ENCODE peak calls at places on chromosomes 12 and 14, in eight cellular contexts. V, L, I, E, T, U, Z and C are unnamed samples.

GRCh38 chr12:26845984-26846383 is 13.0 kb upstream of the ITPR2 start:
- DNase-seq in T (peak; percentile 57), I (peak; percentile 21), L (no peak), U (no peak), Z (no peak), E (no peak), V (no peak), C (no peak)

GRCh38 chr12:112163471-112164325 is 38.3 kb downstream of the TRAFD1 start:
- DNase-seq in Z (no peak), T (no peak), E (peak; percentile 57), I (no peak), L (no peak), U (no peak), V (no peak), C (no peak)

GRCh38 chr12:69657376-69658137 is 41.5 kb downstream of the BEST3 start:
- DNase-seq in U (no peak), V (no peak), T (peak; percentile 49), I (no peak), Z (no peak), E (no peak), L (no peak), C (no peak)

GRCh38 chr12:132196038-132196872 is 52.0 kb downstream of the NOC4L start:
- DNase-seq in I (no peak), L (no peak), V (no peak), U (no peak), T (no peak), Z (no peak), E (no peak), C (no peak)

GRCh38 chr14:84655014-84655413 is 874.9 kb upstream of the FLRT2 start:
- DNase-seq in L (no peak), U (no peak), V (no peak), T (no peak), E (no peak), I (no peak), Z (no peak), C (no peak)

GRCh38 chr12:2057793-2058408 is 5.1 kb downstream of the CACNA1C start:
- DNase-seq in U (no peak), I (no peak), Z (no peak), T (no peak), L (no peak), E (peak; percentile 77), V (no peak), C (no peak)

GRCh38 chr14:54667764-54668163 is 100.8 kb downstream of the SAMD4A start:
- DNase-seq in I (no peak), E (no peak), U (no peak), T (no peak), Z (no peak), L (no peak), V (no peak), C (no peak)

GRCh38 chr12:70733385-70733784 is 96.2 kb upstream of the PTPRB start:
- DNase-seq in U (no peak), L (peak; percentile 56), T (peak; percentile 63), E (no peak), V (no peak), Z (no peak), I (peak; percentile 32), C (no peak)

GRCh38 chr12:110249105-110249504 is 31.9 kb upstream of the ATP2A2 start:
- DNase-seq in E (no peak), T (no peak), Z (no peak), I (no peak), V (no peak), U (no peak), L (no peak), C (no peak)

GRCh38 chr14:103108749-103109207 is 14.3 kb downstream of the EXOC3L4 start:
- DNase-seq in Z (no peak), U (no peak), E (no peak), T (no peak), I (no peak), V (no peak), L (no peak), C (no peak)

GRCh38 chr12:180445-180844 is 33.5 kb downstream of the SLC6A12 start:
- DNase-seq in Z (peak; percentile 34), E (no peak), V (no peak), L (no peak), I (peak; percentile 59), U (no peak), T (no peak), C (peak; percentile 69)

DNA sequence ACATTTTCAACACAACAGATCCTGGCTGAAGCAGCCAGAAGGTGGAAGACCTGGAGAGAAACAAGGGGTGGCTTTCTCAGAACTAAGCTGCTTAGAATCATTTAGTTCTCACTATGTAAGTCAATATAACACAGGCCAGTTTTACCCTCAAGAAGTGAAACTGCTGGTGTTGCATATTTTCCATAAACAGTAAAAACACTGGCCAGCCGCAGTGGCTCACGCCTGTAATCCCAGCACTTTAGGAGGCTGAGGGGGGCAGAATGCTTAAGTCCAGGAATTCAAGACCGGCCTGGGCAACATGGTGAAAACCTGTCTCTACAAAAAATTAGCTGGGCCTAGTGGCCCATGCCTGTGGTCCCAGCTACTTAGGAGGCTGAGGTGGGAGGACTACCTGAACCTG is 11.6 kb downstream of the STX2 start:
- DNase-seq in V (no peak), T (no peak), I (no peak), Z (no peak), U (no peak), E (no peak), L (no peak), C (no peak)
- H3K27ac ChIP-seq in V (no peak overlapping the region), T (no peak overlapping the region), I (peak overlapping the region; percentile 58), Z (peak overlapping the region; percentile 70), U (no peak overlapping the region), E (peak overlapping the region; percentile 66), L (no peak overlapping the region), C (peak overlapping the region; percentile 48)

DNA sequence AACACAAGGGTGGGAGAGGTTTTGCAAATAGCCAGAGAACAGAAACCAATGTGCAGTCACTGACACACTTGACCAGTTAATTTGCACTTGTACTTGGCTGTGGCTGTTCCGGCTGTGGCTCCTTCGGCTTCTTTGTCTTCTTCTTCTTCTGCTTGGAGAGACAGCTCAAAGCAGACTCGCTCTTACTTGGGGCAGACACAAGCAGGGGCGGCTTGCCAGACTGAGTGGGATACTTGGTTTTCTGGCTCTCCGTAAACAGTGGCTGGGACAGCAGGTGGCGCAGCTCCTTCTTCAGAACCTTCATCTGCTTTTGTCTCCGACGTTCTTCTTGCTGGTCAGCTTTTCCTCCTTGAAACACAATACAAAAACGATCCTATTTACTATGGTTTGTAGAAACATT is 25.0 kb downstream of the OTUB2 start:
- DNase-seq in U (no peak), T (no peak), E (peak; percentile 81), Z (peak; percentile 45), L (no peak), V (no peak), I (peak; percentile 54), C (no peak)
- H3K4me1 ChIP-seq in U (peaks cover under 1% of the 10 kb centered on the region), T (peaks cover 11% of the 10 kb centered on the region), E (peaks cover 14% of the 10 kb centered on the region), Z (peaks cover 13% of the 10 kb centered on the region), L (no peaks in the 10 kb centered on the region), V (no peaks in the 10 kb centered on the region), I (peaks cover 43% of the 10 kb centered on the region), C (no peaks in the 10 kb centered on the region)

GRCh38 chr12:52013626-52014310 is 7.0 kb downstream of the TAMALIN start:
- DNase-seq in E (no peak), U (peak; percentile 24), Z (no peak), T (no peak), V (no peak), L (no peak), I (no peak), C (no peak)
- H3K4me3 ChIP-seq in E (no peak overlapping the region), U (no peak overlapping the region), Z (no peak overlapping the region), T (no peak overlapping the region), V (no peak overlapping the region), L (no peak overlapping the region), I (no peak overlapping the region), C (no peak overlapping the region)

GRCh38 chr12:124326899-124327298 is 32.0 kb downstream of the RFLNA start:
- DNase-seq in E (no peak), V (no peak), T (no peak), Z (no peak), L (no peak), U (no peak), I (no peak), C (no peak)
- H3K27ac ChIP-seq in E (peak overlapping the region; percentile 63), V (no peak overlapping the region), T (no peak overlapping the region), Z (peak overlapping the region; percentile 76), L (no peak overlapping the region), U (no peak overlapping the region), I (no peak overlapping the region), C (no peak overlapping the region)

GRCh38 chr12:124008629-124009028 is 35.6 kb downstream of the ZNF664 start:
- DNase-seq in U (no peak), T (no peak), L (no peak), Z (no peak), V (no peak), I (no peak), E (no peak), C (no peak)
- H3K4me1 ChIP-seq in U (peaks cover 25% of the 10 kb centered on the region), T (peaks cover 7% of the 10 kb centered on the region), L (peaks cover 17% of the 10 kb centered on the region), Z (peaks cover 39% of the 10 kb centered on the region), V (peaks cover 13% of the 10 kb centered on the region), I (peaks cover 8% of the 10 kb centered on the region), E (no peaks in the 10 kb centered on the region), C (peaks cover 39% of the 10 kb centered on the region)

GRCh38 chr12:124993568-124994434 is at the start of gene BRI3BP:
- DNase-seq in E (no peak), L (peak; percentile 23), U (peak; percentile 78), V (peak; percentile 67), Z (peak; percentile 75), I (peak; percentile 32), T (peak; percentile 27), C (peak; percentile 80)

GRCh38 chr12:124998705-124999104 is 5.3 kb downstream of the BRI3BP start:
- DNase-seq in V (no peak), T (no peak), I (no peak), Z (no peak), L (no peak), E (no peak), U (no peak), C (no peak)

GRCh38 chr12:124994435-124994975 is 1.1 kb downstream of the BRI3BP start:
- DNase-seq in Z (peak; percentile 51), U (no peak), E (no peak), L (no peak), I (no peak), V (no peak), T (no peak), C (no peak)

GRCh38 chr12:124992874-124993567 is 424 bp upstream of the BRI3BP start:
- DNase-seq in E (no peak), V (peak; percentile 73), T (peak; percentile 91), L (peak; percentile 69), Z (peak; percentile 80), I (no peak), U (peak; percentile 81), C (peak; percentile 65)

GRCh38 chr12:124995200-124995961 is 1.9 kb downstream of the BRI3BP start:
- DNase-seq in L (no peak), I (no peak), U (no peak), T (no peak), Z (no peak), V (no peak), E (no peak), C (no peak)
- H3K4me3 ChIP-seq in L (no peak overlapping the region), I (peak overlapping the region; percentile 63), U (no peak overlapping the region), T (peak overlapping the region; percentile 91), Z (peak overlapping the region; percentile 98), V (peak overlapping the region; percentile 67), E (no peak overlapping the region), C (peak overlapping the region; percentile 65)

GRCh38 chr12:31517994-31518393 is 72.9 kb downstream of the DENND5B start:
- DNase-seq in Z (no peak), V (no peak), E (no peak), T (no peak), I (no peak), L (no peak), U (no peak), C (no peak)
- H3K27ac ChIP-seq in Z (no peak overlapping the region), V (no peak overlapping the region), E (no peak overlapping the region), T (no peak overlapping the region), I (peak overlapping the region; percentile 1), L (peak overlapping the region; percentile 60), U (no peak overlapping the region), C (no peak overlapping the region)

GRCh38 chr14:77037338-77037782 is 8.9 kb upstream of the IRF2BPL start:
- DNase-seq in V (no peak), E (no peak), I (no peak), U (no peak), Z (no peak), L (no peak), T (no peak), C (no peak)
- H3K4me1 ChIP-seq in V (peaks cover 88% of the 10 kb centered on the region), E (peaks cover 76% of the 10 kb centered on the region), I (peaks cover 92% of the 10 kb centered on the region), U (peaks cover 90% of the 10 kb centered on the region), Z (peaks cover 96% of the 10 kb centered on the region), L (peaks cover 33% of the 10 kb centered on the region), T (peaks cover 85% of the 10 kb centered on the region), C (peaks cover 88% of the 10 kb centered on the region)